ENCODE peak calls at places on chromosomes 6 and 20, in nine cellular contexts. R is memory B cell, Q is mesothelial cell of epicardium, G is cardiac muscle cell, I is SHP77 treated with DMSO at 0.1 percent for 48 hours, H is midbrain, Y is GM04504, U is kidney epithelial cell, J is choroid plexus epithelial cell. B is an unnamed sample.

GRCh38 chr20:48286571-48287551 is 501.6 kb upstream of the SULF2 start:
- DNase-seq in Q (no peak), J (peak), Y (no peak), I (no peak), U (no peak), H (peak), R (no peak), G (peak), B (no peak)

GRCh38 chr6:111478064-111478476 is 4.9 kb downstream of the REV3L start:
- DNase-seq in R (no peak), H (no peak), Y (no peak), G (peak), I (no peak), J (peak), Q (no peak), U (no peak), B (peak)

GRCh38 chr6:125154184-125155135 is 887 bp downstream of the TPD52L1 start:
- DNase-seq in I (no peak), Y (no peak), Q (peak), R (no peak), J (peak), G (no peak), U (no peak), H (no peak), B (no peak)

GRCh38 chr20:62227977-62228958 is 8.2 kb upstream of the HRH3 start:
- DNase-seq in J (no peak), G (no peak), R (no peak), I (peak), U (no peak), Y (no peak), Q (no peak), H (no peak), B (no peak)

GRCh38 chr6:100065348-100065747 is 71.3 kb upstream of the MCHR2 start:
- DNase-seq in H (no peak), Q (no peak), R (no peak), U (no peak), J (no peak), Y (no peak), I (no peak), G (no peak), B (no peak)

GRCh38 chr20:2065111-2065510 is 36.5 kb upstream of the STK35 start:
- DNase-seq in U (no peak), H (no peak), J (no peak), Y (no peak), I (no peak), G (no peak), Q (no peak), R (no peak), B (no peak)

GRCh38 chr6:170291271-170292110 is 613 bp upstream of the DLL1 start:
- DNase-seq in R (peak), Q (no peak), I (peak), Y (no peak), U (no peak), J (no peak), H (peak), G (no peak), B (no peak)

GRCh38 chr20:56626367-56627121 is 2.6 kb upstream of the TFAP2C start:
- DNase-seq in Y (no peak), J (peak), R (no peak), I (no peak), H (no peak), U (no peak), Q (peak), G (peak), B (no peak)

GRCh38 chr6:56713285-56713684 is 70.6 kb upstream of the DST start:
- DNase-seq in J (peak), R (no peak), U (peak), G (peak), I (no peak), H (no peak), Q (no peak), Y (peak), B (peak)

GRCh38 chr6:158225767-158226166 is 57.6 kb downstream of the GTF2H5 start:
- DNase-seq in H (no peak), U (no peak), I (no peak), G (no peak), Y (no peak), J (no peak), Q (no peak), R (no peak), B (no peak)

GRCh38 chr6:152746172-152746553 is 4.4 kb upstream of the VIP start:
- DNase-seq in H (no peak), Q (no peak), I (no peak), U (peak), R (no peak), G (peak), J (peak), Y (peak), B (peak)

GRCh38 chr6:144797881-144798589 is 512.9 kb downstream of the UTRN start:
- DNase-seq in I (no peak), J (peak), H (no peak), Y (peak), Q (no peak), U (peak), G (peak), R (no peak), B (peak)

GRCh38 chr6:170535002-170535401 is 18.1 kb downstream of the PSMB1 start:
- DNase-seq in H (no peak), J (no peak), U (no peak), R (no peak), G (no peak), I (no peak), Q (no peak), Y (no peak), B (no peak)

GRCh38 chr20:10236540-10237533 is 18.2 kb downstream of the SNAP25 start:
- DNase-seq in Y (no peak), U (no peak), I (no peak), G (no peak), H (no peak), Q (no peak), R (no peak), J (no peak), B (no peak)

GRCh38 chr6:158654960-158655485 is 5.2 kb downstream of the SYTL3 start:
- DNase-seq in Y (peak), J (peak), Q (no peak), I (peak), U (no peak), G (peak), H (no peak), R (no peak), B (peak)

GRCh38 chr6:37171141-37171969 is 1.4 kb downstream of the PIM1 start:
- DNase-seq in U (no peak), I (no peak), R (peak), Q (peak), H (peak), Y (peak), G (peak), J (peak), B (peak)

GRCh38 chr6:144646066-144646800 is 361.1 kb downstream of the UTRN start:
- DNase-seq in H (no peak), Q (no peak), G (no peak), I (no peak), J (no peak), R (no peak), U (no peak), Y (no peak), B (no peak)

GRCh38 chr6:341914-342831 is 49.4 kb upstream of the IRF4 start:
- DNase-seq in G (no peak), I (no peak), Q (no peak), H (no peak), Y (no peak), U (no peak), R (no peak), J (no peak), B (no peak)

GRCh38 chr6:104159045-104159618 is 700.6 kb downstream of the HACE1 start:
- DNase-seq in Q (no peak), U (no peak), Y (no peak), R (no peak), I (no peak), J (no peak), H (no peak), G (no peak), B (no peak)

GRCh38 chr6:107511410-107512070 is 21.6 kb downstream of the SOBP start:
- DNase-seq in J (peak), I (no peak), Q (no peak), H (no peak), R (no peak), U (no peak), Y (no peak), G (peak), B (no peak)

GRCh38 chr20:14214046-14214445 is 123.4 kb downstream of the FLRT3 start:
- DNase-seq in Q (no peak), G (no peak), J (no peak), Y (no peak), I (no peak), U (no peak), H (no peak), R (no peak), B (no peak)

GRCh38 chr6:135212935-135213334 is 31.8 kb downstream of the MYB start:
- DNase-seq in G (no peak), Y (peak), J (peak), R (no peak), H (no peak), U (no peak), Q (no peak), I (no peak), B (peak)

GRCh38 chr6:39059496-39060310 is 11.1 kb downstream of the GLP1R start:
- DNase-seq in U (no peak), J (no peak), G (no peak), H (no peak), R (no peak), I (no peak), Q (no peak), Y (no peak), B (no peak)

GRCh38 chr20:32458061-32458836 is 100.1 kb downstream of the ASXL1 start:
- DNase-seq in H (no peak), U (no peak), Q (no peak), J (no peak), I (no peak), R (no peak), G (no peak), Y (no peak), B (no peak)

GRCh38 chr6:56840467-56841371 is 114.2 kb upstream of the BEND6 start:
- DNase-seq in G (peak), J (peak), I (peak), Q (no peak), H (no peak), U (no peak), R (no peak), Y (peak), B (peak)

GRCh38 chr6:40723967-40724366 is 136.8 kb upstream of the LRFN2 start:
- DNase-seq in I (no peak), G (no peak), Y (no peak), J (peak), U (no peak), H (no peak), Q (no peak), R (no peak), B (peak)

GRCh38 chr6:45388328-45388727 is 10.6 kb upstream of the SUPT3H start:
- DNase-seq in Y (no peak), Q (no peak), H (no peak), J (peak), I (no peak), U (no peak), G (peak), R (no peak), B (peak)

GRCh38 chr6:168091381-168092264 is 12.6 kb upstream of the FRMD1 start:
- DNase-seq in R (no peak), Y (no peak), G (no peak), Q (no peak), H (no peak), I (no peak), U (no peak), J (no peak), B (no peak)